ENCODE peak calls at places on chromosomes 7 and 10, in four cellular contexts. D, K, O and C are unnamed samples.

GRCh38 chr10:1737222-1738061 is at the start of gene ADARB2:
- DNase-seq in O (peak; percentile 67), K (peak; percentile 89), D (no peak), C (peak; percentile 81)

GRCh38 chr10:17217661-17218306 is 10.3 kb upstream of the VIM start:
- DNase-seq in O (no peak), D (no peak), K (no peak), C (no peak)

GRCh38 chr10:101897633-101898032 is 54.0 kb upstream of the KCNIP2 start:
- DNase-seq in O (no peak), D (no peak), K (no peak), C (no peak)

GRCh38 chr7:157001920-157002818 is 8.3 kb downstream of the MNX1 start:
- DNase-seq in D (no peak), K (no peak), O (no peak), C (peak; percentile 42)

GRCh38 chr10:120516426-120516825 is 59.4 kb downstream of the PLPP4 start:
- DNase-seq in K (no peak), O (no peak), D (no peak), C (no peak)

GRCh38 chr7:29995652-29996051 is 6.1 kb upstream of the SCRN1 start:
- DNase-seq in K (no peak), D (no peak), O (no peak), C (no peak)

GRCh38 chr10:5534880-5535856 is 10.4 kb downstream of the CALML3 start:
- DNase-seq in K (no peak), D (no peak), O (no peak), C (no peak)

GRCh38 chr10:31456463-31456862 is 137.4 kb downstream of the ZEB1 start:
- DNase-seq in O (no peak), K (no peak), D (no peak), C (no peak)

GRCh38 chr7:14414274-14414986 is 425.0 kb upstream of the ETV1 start:
- DNase-seq in D (no peak), K (no peak), O (no peak), C (no peak)

GRCh38 chr7:25249772-25250171 is 21.5 kb upstream of the NPVF start:
- DNase-seq in D (no peak), K (no peak), O (no peak), C (no peak)

GRCh38 chr7:25349283-25349682 is 121.0 kb upstream of the NPVF start:
- DNase-seq in D (no peak), O (no peak), K (no peak), C (no peak)

GRCh38 chr10:61662794-61663259 is at the start of gene CABCOCO1:
- DNase-seq in K (no peak), D (no peak), O (peak; percentile 68), C (no peak)

GRCh38 chr10:3624367-3624766 is 160.6 kb downstream of the KLF6 start:
- DNase-seq in O (no peak), K (no peak), D (no peak), C (no peak)

GRCh38 chr10:69844698-69845097 is 43.0 kb downstream of the COL13A1 start:
- DNase-seq in O (no peak), D (no peak), K (no peak), C (no peak)

GRCh38 chr7:95993420-95993819 is 221.1 kb downstream of the DYNC1I1 start:
- DNase-seq in K (no peak), D (no peak), O (no peak), C (no peak)
- TF ChIP-seq CTCF in K (no peak), D (no peak), O (peak; percentile 48), C (no peak)

GRCh38 chr10:111993872-111994426 is 189.6 kb downstream of the GPAM start:
- DNase-seq in O (no peak), K (no peak), D (no peak), C (no peak)

GRCh38 chr10:111986079-111986478 is 197.5 kb downstream of the GPAM start:
- DNase-seq in O (no peak), D (no peak), K (no peak), C (no peak)

GRCh38 chr10:111993321-111993720 is 190.2 kb downstream of the GPAM start:
- DNase-seq in O (no peak), K (no peak), D (no peak), C (no peak)

GRCh38 chr10:111989136-111990050 is 194.2 kb downstream of the GPAM start:
- DNase-seq in O (no peak), K (no peak), D (no peak), C (no peak)

DNA sequence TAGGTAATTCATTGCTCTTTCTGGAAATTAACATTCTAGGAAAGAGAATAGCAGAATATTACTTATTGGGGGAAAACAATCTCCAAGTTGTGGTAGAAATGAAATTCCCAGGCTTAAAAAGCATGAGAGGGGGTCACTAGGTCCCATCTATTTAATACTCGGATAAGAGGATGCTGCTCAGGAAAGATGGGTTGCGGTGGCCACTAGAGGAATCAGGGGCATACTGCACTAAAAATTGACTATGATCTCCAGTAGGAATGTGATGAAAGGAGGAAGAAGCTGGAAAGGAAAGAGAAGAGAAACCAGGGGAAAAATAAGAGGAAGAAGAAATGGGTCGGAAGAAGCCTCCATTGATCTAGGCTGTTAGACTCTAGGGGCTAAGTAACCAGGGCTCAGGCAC is 192.8 kb downstream of the GPAM start:
- DNase-seq in K (no peak), D (no peak), O (no peak), C (no peak)
- TF ChIP-seq CTCF in K (no peak), D (no peak), O (peak; percentile 46), C (no peak)

DNA sequence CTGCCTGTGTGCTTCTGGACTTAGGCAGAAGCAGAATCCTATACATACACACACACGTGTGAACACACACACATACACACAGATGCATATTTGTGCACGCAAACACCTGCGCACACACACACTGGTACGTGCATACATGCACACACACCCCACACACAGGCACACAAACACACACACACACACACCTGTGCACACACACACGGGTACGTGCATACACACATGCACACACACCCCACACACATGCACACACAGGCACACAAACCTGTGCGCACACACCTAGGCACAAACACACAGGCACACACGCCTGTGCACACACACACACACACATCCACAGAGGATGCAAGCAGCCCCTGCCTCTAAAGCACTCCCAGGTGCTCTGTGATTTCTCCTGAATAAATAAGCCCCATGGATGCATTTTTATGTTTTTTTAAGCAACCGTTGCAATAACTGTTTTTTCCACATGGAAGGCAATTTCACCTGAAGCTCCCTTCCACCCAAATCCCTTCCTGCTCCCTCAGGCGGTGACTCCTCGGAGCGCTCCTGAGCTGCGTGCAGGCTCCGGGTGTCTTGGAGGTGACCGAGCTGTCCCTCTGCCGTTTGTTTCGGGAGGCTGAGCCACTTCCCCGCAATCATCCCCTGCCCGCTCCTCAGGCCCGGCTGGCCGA is 41.5 kb upstream of the PDGFA start:
- DNase-seq in K (no peak), O (no peak), D (no peak), C (no peak)
- TF ChIP-seq CTCF in K (no peak), O (no peak), D (no peak), C (no peak)

DNA sequence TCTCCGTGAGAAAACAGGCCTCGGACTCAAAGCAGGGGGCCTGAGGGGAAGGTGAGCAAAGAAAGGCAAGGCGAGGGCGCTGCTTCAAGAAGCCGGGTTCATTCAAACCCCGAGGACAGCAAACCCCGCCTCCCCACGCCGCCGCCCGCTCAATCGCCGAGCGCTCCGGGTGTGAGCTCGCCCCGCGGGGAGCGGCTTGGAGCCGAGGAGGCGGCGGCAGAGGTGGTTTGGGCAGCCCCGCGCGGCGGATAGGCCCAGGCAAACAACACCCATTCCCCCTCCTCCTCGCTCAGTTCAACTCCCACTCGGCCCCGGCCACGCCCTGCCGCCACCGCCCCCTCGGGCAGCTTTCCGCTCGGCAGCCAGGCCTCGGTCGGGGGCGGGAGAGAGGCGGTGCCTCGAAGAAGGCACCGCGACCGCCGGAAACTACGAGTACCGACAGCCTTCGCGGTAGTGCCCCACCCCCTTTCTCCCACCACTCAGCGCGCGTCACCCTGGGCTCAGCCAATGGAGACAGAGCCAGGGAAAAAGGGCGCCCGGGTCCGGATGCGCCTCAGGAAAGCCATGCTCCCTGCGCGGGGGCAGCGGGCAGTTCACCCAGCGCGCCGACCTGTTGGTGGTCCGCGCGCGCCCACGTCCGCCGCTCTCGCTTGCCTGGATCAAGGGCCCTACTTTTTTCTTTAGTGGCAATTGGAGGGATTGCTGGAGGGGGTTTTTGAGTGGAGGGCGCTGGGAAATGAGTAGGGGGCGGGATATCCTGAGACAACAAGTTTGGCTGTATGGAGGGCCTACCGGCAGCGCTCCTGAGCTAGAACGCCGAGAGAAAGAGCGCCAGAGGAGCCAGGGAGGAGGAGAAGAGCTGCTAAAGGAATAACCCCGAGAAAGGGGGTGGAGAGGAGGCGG is 674 bp upstream of the SP4 start:
- DNase-seq in K (peak; percentile 100), O (peak; percentile 97), D (peak; percentile 97), C (peak; percentile 98)
- TF ChIP-seq CTCF in K (peak; percentile 1), O (peak; percentile 7), D (peak; percentile 38), C (no peak)

DNA sequence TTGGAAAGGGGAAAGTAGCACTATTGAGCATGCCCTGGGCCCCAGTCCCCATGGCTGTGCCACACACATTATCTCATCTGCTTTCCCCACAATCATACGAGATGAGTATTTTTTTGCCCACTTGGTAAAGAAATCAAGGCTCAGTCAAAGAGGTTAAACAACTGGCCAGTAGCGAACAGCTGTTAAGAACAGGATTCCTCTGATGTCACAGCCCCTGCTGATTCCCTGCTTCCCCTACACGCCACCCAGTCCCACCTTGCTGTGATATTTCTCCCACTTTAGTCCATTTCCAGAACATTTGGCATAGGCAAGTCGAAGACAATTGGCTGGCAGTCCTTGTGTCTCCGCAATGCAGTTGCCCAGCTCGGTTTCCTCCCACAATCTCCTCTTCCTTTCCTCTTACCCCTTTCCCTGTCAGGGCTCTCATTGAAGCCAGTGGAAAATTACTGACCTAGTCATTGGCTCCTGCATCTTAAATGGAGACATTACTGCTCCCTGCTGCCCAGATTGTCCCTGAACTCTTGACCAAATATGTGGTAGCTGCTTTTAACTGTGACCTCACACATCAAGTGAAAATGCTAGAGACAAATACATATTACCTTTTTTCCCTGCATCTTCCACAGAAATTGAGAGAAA is 56.5 kb upstream of the EEPD1 start:
- DNase-seq in O (no peak), D (no peak), K (no peak), C (no peak)
- TF ChIP-seq CTCF in O (no peak), D (no peak), K (no peak), C (no peak)

GRCh38 chr7:49166441-49166840 is 242.1 kb downstream of the CDC14C start:
- DNase-seq in O (no peak), D (no peak), K (peak; percentile 7), C (no peak)
- TF ChIP-seq CTCF in O (peak; percentile 46), D (no peak), K (no peak), C (peak; percentile 21)

DNA sequence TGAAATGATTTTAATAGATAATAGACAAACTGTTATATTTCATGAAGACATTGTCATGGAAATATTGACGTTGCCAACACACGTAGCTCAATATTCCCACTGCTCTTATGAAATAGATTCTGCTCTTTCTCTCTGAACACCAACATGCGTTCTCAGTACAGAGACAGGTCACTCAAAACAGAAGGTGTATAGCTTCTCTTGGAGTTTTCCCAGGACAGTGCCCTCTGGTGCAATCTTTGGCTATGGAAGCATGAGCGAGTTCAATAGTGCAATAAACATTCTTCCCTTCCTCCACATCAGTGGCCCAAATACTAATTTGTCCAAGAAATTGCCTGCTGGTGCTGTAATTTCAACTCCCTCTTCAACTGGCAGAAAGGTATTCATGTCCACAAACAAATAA is 145.3 kb downstream of the MAGI2 start:
- DNase-seq in D (no peak), K (no peak), O (no peak), C (no peak)
- TF ChIP-seq CTCF in D (no peak), K (no peak), O (no peak), C (no peak)

DNA sequence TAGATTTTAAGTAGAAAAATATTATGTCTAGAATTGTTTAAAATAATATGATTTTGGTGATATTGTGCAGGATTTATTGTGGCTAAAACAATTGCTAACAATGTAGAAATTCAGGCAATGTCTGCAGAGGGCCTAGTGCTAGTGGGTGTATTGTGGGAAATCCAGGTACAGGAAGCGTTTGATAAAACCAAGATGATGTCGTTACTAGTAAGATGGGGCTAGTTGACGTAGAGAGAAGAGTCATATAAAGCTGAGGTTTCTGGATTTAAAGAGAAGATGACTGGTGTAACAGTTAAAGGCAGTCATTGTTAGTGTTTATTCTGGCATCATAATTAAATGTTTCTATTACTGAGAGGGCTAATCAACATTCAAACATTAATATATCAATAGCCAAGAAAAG is 43.5 kb downstream of the ADK start:
- DNase-seq in K (no peak), D (no peak), O (no peak), C (no peak)
- TF ChIP-seq CTCF in K (no peak), D (no peak), O (no peak), C (no peak)